ENCODE peak calls at places on chromosome 1, in ten cellular contexts. One of them, this sample, is unnamed. For H3K27me3, the result is how much of the 10 kb centered on the place peaks cover.

GRCh38 chr1:223500560-223501425 is 107.6 kb downstream of the CCDC185 start:
- DNase-seq in adrenal gland: peak
- DNase-seq in dorsolateral prefrontal cortex: peak
- DNase-seq in upper lobe of left lung: no peak
- DNase-seq in IMR-90: peak
- DNase-seq in testis: no peak
- DNase-seq in upper lobe of right lung: peak
- DNase-seq in osteoblast: peak
- DNase-seq in tibial artery: no peak
- DNase-seq in left ventricle myocardium inferior: no peak
- DNase-seq in this sample: no peak

GRCh38 chr1:181061891-181062777 is 26.4 kb upstream of the IER5 start:
- DNase-seq in adrenal gland: peak
- DNase-seq in dorsolateral prefrontal cortex: no peak
- DNase-seq in upper lobe of left lung: peak
- DNase-seq in IMR-90: no peak
- DNase-seq in testis: no peak
- DNase-seq in upper lobe of right lung: peak
- DNase-seq in osteoblast: no peak
- DNase-seq in tibial artery: no peak
- DNase-seq in left ventricle myocardium inferior: peak
- DNase-seq in this sample: no peak

GRCh38 chr1:207810173-207810572 is 58.3 kb downstream of the CD46 start:
- DNase-seq in adrenal gland: no peak
- DNase-seq in dorsolateral prefrontal cortex: no peak
- DNase-seq in upper lobe of left lung: no peak
- DNase-seq in IMR-90: peak
- DNase-seq in testis: no peak
- DNase-seq in upper lobe of right lung: no peak
- DNase-seq in osteoblast: peak
- DNase-seq in tibial artery: peak
- DNase-seq in left ventricle myocardium inferior: no peak
- DNase-seq in this sample: peak

GRCh38 chr1:27487927-27488522 is 1.9 kb downstream of the WASF2 start:
- DNase-seq in adrenal gland: no peak
- DNase-seq in dorsolateral prefrontal cortex: no peak
- DNase-seq in upper lobe of left lung: no peak
- DNase-seq in IMR-90: no peak
- DNase-seq in testis: peak
- DNase-seq in upper lobe of right lung: no peak
- DNase-seq in osteoblast: no peak
- DNase-seq in tibial artery: no peak
- DNase-seq in left ventricle myocardium inferior: no peak
- DNase-seq in this sample: no peak

GRCh38 chr1:213914351-213914750 is 73.4 kb upstream of the PROX1 start:
- DNase-seq in adrenal gland: no peak
- DNase-seq in dorsolateral prefrontal cortex: no peak
- DNase-seq in upper lobe of left lung: no peak
- DNase-seq in IMR-90: no peak
- DNase-seq in testis: no peak
- DNase-seq in upper lobe of right lung: no peak
- DNase-seq in osteoblast: no peak
- DNase-seq in tibial artery: no peak
- DNase-seq in left ventricle myocardium inferior: no peak
- DNase-seq in this sample: no peak

GRCh38 chr1:28437924-28438699 is 67.7 kb upstream of the RCC1 start:
- DNase-seq in adrenal gland: peak
- DNase-seq in dorsolateral prefrontal cortex: peak
- DNase-seq in upper lobe of left lung: no peak
- DNase-seq in IMR-90: peak
- DNase-seq in testis: peak
- DNase-seq in upper lobe of right lung: peak
- DNase-seq in osteoblast: peak
- DNase-seq in tibial artery: peak
- DNase-seq in left ventricle myocardium inferior: peak
- DNase-seq in this sample: no peak

GRCh38 chr1:37244083-37244480 is 209.8 kb upstream of the GRIK3 start:
- DNase-seq in adrenal gland: no peak
- DNase-seq in dorsolateral prefrontal cortex: no peak
- DNase-seq in upper lobe of left lung: no peak
- DNase-seq in IMR-90: no peak
- DNase-seq in testis: no peak
- DNase-seq in upper lobe of right lung: no peak
- DNase-seq in osteoblast: no peak
- DNase-seq in tibial artery: no peak
- DNase-seq in left ventricle myocardium inferior: no peak
- DNase-seq in this sample: no peak

GRCh38 chr1:53430779-53431178 is 28.4 kb upstream of the DMRTB1 start:
- DNase-seq in adrenal gland: no peak
- DNase-seq in dorsolateral prefrontal cortex: no peak
- DNase-seq in upper lobe of left lung: no peak
- DNase-seq in IMR-90: no peak
- DNase-seq in testis: no peak
- DNase-seq in upper lobe of right lung: no peak
- DNase-seq in osteoblast: no peak
- DNase-seq in tibial artery: no peak
- DNase-seq in left ventricle myocardium inferior: no peak
- DNase-seq in this sample: no peak

GRCh38 chr1:67957026-67957425 is 93.4 kb downstream of the DIRAS3 start:
- DNase-seq in adrenal gland: no peak
- DNase-seq in dorsolateral prefrontal cortex: no peak
- DNase-seq in upper lobe of left lung: no peak
- DNase-seq in IMR-90: peak
- DNase-seq in testis: peak
- DNase-seq in upper lobe of right lung: no peak
- DNase-seq in osteoblast: no peak
- DNase-seq in tibial artery: no peak
- DNase-seq in left ventricle myocardium inferior: no peak
- DNase-seq in this sample: no peak

GRCh38 chr1:237205400-237206064 is 163.5 kb downstream of the RYR2 start:
- DNase-seq in adrenal gland: no peak
- DNase-seq in dorsolateral prefrontal cortex: no peak
- DNase-seq in upper lobe of left lung: peak
- DNase-seq in IMR-90: peak
- DNase-seq in testis: peak
- DNase-seq in upper lobe of right lung: no peak
- DNase-seq in osteoblast: no peak
- DNase-seq in tibial artery: no peak
- DNase-seq in left ventricle myocardium inferior: peak
- DNase-seq in this sample: no peak

DNA sequence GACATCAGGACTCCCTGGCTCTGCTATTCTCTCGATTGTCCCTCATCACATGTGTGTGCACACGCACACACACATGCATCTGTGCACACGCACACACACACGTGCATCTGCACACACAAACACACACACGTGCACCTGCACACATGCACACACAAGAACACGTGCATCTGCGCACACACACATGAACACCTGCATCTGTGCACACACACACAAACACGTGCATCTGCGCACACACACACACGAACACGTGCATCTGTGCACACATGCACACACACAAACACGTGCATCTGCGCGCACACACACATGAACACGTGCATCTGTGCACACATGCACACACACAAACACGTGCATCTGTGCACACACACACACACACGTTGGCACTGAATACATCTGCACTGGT is 14.7 kb downstream of the S100A7A start:
- DNase-seq in adrenal gland: no peak
- DNase-seq in dorsolateral prefrontal cortex: no peak
- DNase-seq in upper lobe of left lung: peak
- DNase-seq in IMR-90: no peak
- DNase-seq in testis: no peak
- DNase-seq in upper lobe of right lung: no peak
- DNase-seq in osteoblast: no peak
- DNase-seq in tibial artery: no peak
- DNase-seq in left ventricle myocardium inferior: no peak
- DNase-seq in this sample: no peak
- H3K27me3 ChIP-seq in adrenal gland: under half
- H3K27me3 ChIP-seq in dorsolateral prefrontal cortex: under half
- H3K27me3 ChIP-seq in upper lobe of left lung: under half
- H3K27me3 ChIP-seq in IMR-90: under half
- H3K27me3 ChIP-seq in testis: under half
- H3K27me3 ChIP-seq in upper lobe of right lung: under half
- H3K27me3 ChIP-seq in osteoblast: under half
- H3K27me3 ChIP-seq in tibial artery: under half
- H3K27me3 ChIP-seq in left ventricle myocardium inferior: half or more
- H3K27me3 ChIP-seq in this sample: under half

GRCh38 chr1:192918259-192918658 is 109.4 kb downstream of the RGS2 start:
- DNase-seq in adrenal gland: no peak
- DNase-seq in dorsolateral prefrontal cortex: no peak
- DNase-seq in upper lobe of left lung: no peak
- DNase-seq in IMR-90: no peak
- DNase-seq in testis: no peak
- DNase-seq in upper lobe of right lung: no peak
- DNase-seq in osteoblast: no peak
- DNase-seq in tibial artery: no peak
- DNase-seq in left ventricle myocardium inferior: no peak
- DNase-seq in this sample: no peak

GRCh38 chr1:192914696-192915095 is 105.9 kb downstream of the RGS2 start:
- DNase-seq in adrenal gland: no peak
- DNase-seq in dorsolateral prefrontal cortex: no peak
- DNase-seq in upper lobe of left lung: no peak
- DNase-seq in IMR-90: no peak
- DNase-seq in testis: no peak
- DNase-seq in upper lobe of right lung: no peak
- DNase-seq in osteoblast: no peak
- DNase-seq in tibial artery: no peak
- DNase-seq in left ventricle myocardium inferior: no peak
- DNase-seq in this sample: no peak

GRCh38 chr1:192914092-192914491 is 105.3 kb downstream of the RGS2 start:
- DNase-seq in adrenal gland: no peak
- DNase-seq in dorsolateral prefrontal cortex: no peak
- DNase-seq in upper lobe of left lung: no peak
- DNase-seq in IMR-90: no peak
- DNase-seq in testis: no peak
- DNase-seq in upper lobe of right lung: no peak
- DNase-seq in osteoblast: no peak
- DNase-seq in tibial artery: no peak
- DNase-seq in left ventricle myocardium inferior: no peak
- DNase-seq in this sample: no peak

GRCh38 chr1:192907545-192908243 is 98.9 kb downstream of the RGS2 start:
- DNase-seq in adrenal gland: no peak
- DNase-seq in dorsolateral prefrontal cortex: no peak
- DNase-seq in upper lobe of left lung: no peak
- DNase-seq in IMR-90: peak
- DNase-seq in testis: no peak
- DNase-seq in upper lobe of right lung: no peak
- DNase-seq in osteoblast: no peak
- DNase-seq in tibial artery: no peak
- DNase-seq in left ventricle myocardium inferior: no peak
- DNase-seq in this sample: no peak

DNA sequence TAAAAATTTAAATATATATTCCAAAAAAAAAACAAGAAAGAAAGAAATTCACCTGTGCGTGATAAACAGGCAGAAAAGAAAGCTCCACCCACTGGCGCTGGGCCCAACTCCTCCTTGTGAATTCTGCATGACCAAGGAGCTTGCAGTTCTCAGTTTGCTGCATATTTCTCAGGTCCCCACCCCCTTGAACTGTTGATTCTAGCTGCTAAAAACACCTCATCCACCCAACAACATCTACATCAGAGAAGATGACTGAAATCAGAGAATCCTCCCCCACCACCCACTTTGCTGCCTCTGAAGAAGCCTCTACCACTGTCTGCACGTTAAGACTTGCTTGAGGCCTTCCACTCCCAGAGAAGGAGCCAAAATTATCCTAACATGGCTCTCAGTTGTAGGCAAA is 104.8 kb downstream of the RGS2 start:
- DNase-seq in adrenal gland: no peak
- DNase-seq in dorsolateral prefrontal cortex: no peak
- DNase-seq in upper lobe of left lung: no peak
- DNase-seq in IMR-90: no peak
- DNase-seq in testis: peak
- DNase-seq in upper lobe of right lung: no peak
- DNase-seq in osteoblast: no peak
- DNase-seq in tibial artery: no peak
- DNase-seq in left ventricle myocardium inferior: no peak
- DNase-seq in this sample: no peak
- H3K27ac ChIP-seq in adrenal gland: no peak
- H3K27ac ChIP-seq in dorsolateral prefrontal cortex: no peak
- H3K27ac ChIP-seq in upper lobe of left lung: no peak
- H3K27ac ChIP-seq in IMR-90: no peak
- H3K27ac ChIP-seq in testis: no peak
- H3K27ac ChIP-seq in upper lobe of right lung: no peak
- H3K27ac ChIP-seq in osteoblast: no peak
- H3K27ac ChIP-seq in tibial artery: no peak
- H3K27ac ChIP-seq in left ventricle myocardium inferior: no peak
- H3K27ac ChIP-seq in this sample: no peak

DNA sequence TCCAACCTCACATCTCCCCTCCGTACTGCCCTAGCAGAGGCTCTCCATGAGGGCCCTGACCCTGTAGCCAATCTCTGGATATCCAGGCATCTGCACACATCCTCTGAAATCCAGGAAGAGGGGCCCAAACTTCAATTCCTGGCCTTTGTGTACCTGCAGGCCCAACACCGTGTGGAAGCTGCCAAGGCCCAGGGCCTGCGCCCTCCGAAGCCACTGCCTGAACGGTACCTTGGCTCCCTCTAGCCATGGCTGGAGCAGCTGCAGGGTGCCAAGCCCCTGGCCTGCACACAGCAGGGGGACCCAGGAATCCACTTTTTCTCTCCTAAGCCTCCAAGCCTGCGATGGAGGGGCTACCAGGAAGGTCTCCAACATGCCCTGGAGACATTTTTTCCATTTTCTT is 84.2 kb downstream of the PTGER3 start:
- DNase-seq in adrenal gland: no peak
- DNase-seq in dorsolateral prefrontal cortex: no peak
- DNase-seq in upper lobe of left lung: peak
- DNase-seq in IMR-90: no peak
- DNase-seq in testis: no peak
- DNase-seq in upper lobe of right lung: no peak
- DNase-seq in osteoblast: no peak
- DNase-seq in tibial artery: no peak
- DNase-seq in left ventricle myocardium inferior: no peak
- DNase-seq in this sample: no peak
- TF ChIP-seq CTCF in adrenal gland: no peak
- TF ChIP-seq CTCF in dorsolateral prefrontal cortex: no peak
- TF ChIP-seq CTCF in upper lobe of left lung: no peak
- TF ChIP-seq CTCF in IMR-90: no peak
- TF ChIP-seq CTCF in testis: no peak
- TF ChIP-seq CTCF in upper lobe of right lung: no peak
- TF ChIP-seq CTCF in osteoblast: no peak
- TF ChIP-seq CTCF in tibial artery: no peak
- TF ChIP-seq CTCF in left ventricle myocardium inferior: no peak
- TF ChIP-seq CTCF in this sample: no peak

DNA sequence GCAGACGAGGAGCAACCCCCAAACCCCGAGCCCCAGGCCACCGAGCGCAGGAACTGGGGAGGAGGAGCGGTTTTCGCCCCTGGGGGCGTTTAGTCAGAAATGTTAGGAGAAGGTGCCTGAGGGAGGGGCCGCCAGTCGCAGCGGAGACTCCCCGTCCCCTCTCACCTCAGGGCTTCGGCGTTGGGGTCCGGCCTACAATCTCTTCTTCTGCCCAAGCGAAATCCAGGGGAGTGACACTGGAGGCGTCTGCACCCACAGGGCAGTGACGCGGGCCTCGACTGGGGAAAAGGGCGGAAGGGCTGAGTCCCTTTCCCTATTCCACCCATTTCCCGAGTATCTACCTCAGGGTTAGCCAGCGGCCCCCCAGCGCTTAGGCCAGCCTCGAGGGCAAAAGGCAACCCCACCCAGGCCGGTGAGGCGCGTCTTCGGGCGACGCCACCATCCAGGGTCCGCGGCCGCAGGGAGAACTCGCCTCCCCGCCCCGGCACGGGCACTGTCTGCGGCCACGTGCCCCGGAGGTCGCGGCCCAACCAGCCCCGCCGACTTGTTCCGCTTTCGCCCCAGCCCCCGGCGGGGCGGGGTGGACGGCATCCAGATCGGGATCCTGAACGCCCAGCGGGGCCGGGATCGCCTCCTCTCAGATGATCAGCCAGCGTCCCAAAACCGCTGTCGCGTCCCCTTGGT is 118.7 kb upstream of the BARHL2 start:
- DNase-seq in adrenal gland: no peak
- DNase-seq in dorsolateral prefrontal cortex: no peak
- DNase-seq in upper lobe of left lung: peak
- DNase-seq in IMR-90: no peak
- DNase-seq in testis: peak
- DNase-seq in upper lobe of right lung: no peak
- DNase-seq in osteoblast: no peak
- DNase-seq in tibial artery: no peak
- DNase-seq in left ventricle myocardium inferior: no peak
- DNase-seq in this sample: no peak
- H3K27me3 ChIP-seq in adrenal gland: under half
- H3K27me3 ChIP-seq in dorsolateral prefrontal cortex: under half
- H3K27me3 ChIP-seq in upper lobe of left lung: under half
- H3K27me3 ChIP-seq in IMR-90: half or more
- H3K27me3 ChIP-seq in testis: under half
- H3K27me3 ChIP-seq in upper lobe of right lung: half or more
- H3K27me3 ChIP-seq in osteoblast: under half
- H3K27me3 ChIP-seq in tibial artery: half or more
- H3K27me3 ChIP-seq in left ventricle myocardium inferior: half or more
- H3K27me3 ChIP-seq in this sample: half or more

This sample was measured in CD8-positive, alpha-beta T cell.